ENCODE peak calls at places on chromosomes 1 and 21, in nine cellular contexts. One of them, this sample, is unnamed.

GRCh38 chr21:45115141-45115540 is 40.8 kb downstream of the ADARB1 start:
- DNase-seq in WTC11: no peak
- DNase-seq in mammary epithelial cell: no peak
- DNase-seq in central memory CD4-positive, alpha-beta T cell: no peak
- DNase-seq in ureter: no peak
- DNase-seq in nephron progenitor cell: no peak
- DNase-seq in GM12892: no peak
- DNase-seq in effector memory CD8-positive, alpha-beta T cell: no peak
- DNase-seq in NCI-H1436: no peak
- DNase-seq in this sample: no peak

GRCh38 chr1:231206856-231207255 is 34.2 kb upstream of the GNPAT start:
- DNase-seq in mammary epithelial cell: no peak
- DNase-seq in effector memory CD8-positive, alpha-beta T cell: no peak
- DNase-seq in GM12892: no peak
- DNase-seq in nephron progenitor cell: no peak
- DNase-seq in WTC11: no peak
- DNase-seq in ureter: no peak
- DNase-seq in central memory CD4-positive, alpha-beta T cell: no peak
- DNase-seq in NCI-H1436: no peak
- DNase-seq in this sample: no peak

GRCh38 chr1:113255728-113256347 is 134.5 kb upstream of the MAGI3 start:
- DNase-seq in NCI-H1436: no peak
- DNase-seq in central memory CD4-positive, alpha-beta T cell: no peak
- DNase-seq in mammary epithelial cell: no peak
- DNase-seq in nephron progenitor cell: no peak
- DNase-seq in WTC11: no peak
- DNase-seq in effector memory CD8-positive, alpha-beta T cell: no peak
- DNase-seq in ureter: peak; percentile 61
- DNase-seq in GM12892: no peak
- DNase-seq in this sample: no peak

GRCh38 chr1:186033744-186034345 is 299.7 kb downstream of the HMCN1 start:
- DNase-seq in effector memory CD8-positive, alpha-beta T cell: no peak
- DNase-seq in central memory CD4-positive, alpha-beta T cell: no peak
- DNase-seq in ureter: no peak
- DNase-seq in WTC11: no peak
- DNase-seq in nephron progenitor cell: no peak
- DNase-seq in GM12892: no peak
- DNase-seq in mammary epithelial cell: peak; percentile 35
- DNase-seq in NCI-H1436: no peak
- DNase-seq in this sample: no peak

GRCh38 chr1:236173174-236173767 is 30.9 kb downstream of the GPR137B start:
- DNase-seq in nephron progenitor cell: no peak
- DNase-seq in GM12892: no peak
- DNase-seq in ureter: no peak
- DNase-seq in WTC11: no peak
- DNase-seq in mammary epithelial cell: no peak
- DNase-seq in effector memory CD8-positive, alpha-beta T cell: no peak
- DNase-seq in NCI-H1436: no peak
- DNase-seq in central memory CD4-positive, alpha-beta T cell: no peak
- DNase-seq in this sample: no peak

GRCh38 chr1:158819461-158820443 is 11.4 kb upstream of the MNDA start:
- DNase-seq in ureter: no peak
- DNase-seq in effector memory CD8-positive, alpha-beta T cell: no peak
- DNase-seq in nephron progenitor cell: no peak
- DNase-seq in mammary epithelial cell: no peak
- DNase-seq in central memory CD4-positive, alpha-beta T cell: peak; percentile 14
- DNase-seq in NCI-H1436: no peak
- DNase-seq in GM12892: no peak
- DNase-seq in WTC11: no peak
- DNase-seq in this sample: no peak

GRCh38 chr1:218299416-218299815 is 14.3 kb downstream of the RRP15 start:
- DNase-seq in effector memory CD8-positive, alpha-beta T cell: no peak
- DNase-seq in WTC11: no peak
- DNase-seq in GM12892: no peak
- DNase-seq in NCI-H1436: peak; percentile 3
- DNase-seq in nephron progenitor cell: no peak
- DNase-seq in ureter: no peak
- DNase-seq in central memory CD4-positive, alpha-beta T cell: no peak
- DNase-seq in mammary epithelial cell: peak; percentile 32
- DNase-seq in this sample: no peak

GRCh38 chr21:26095131-26095530 is 75.4 kb downstream of the APP start:
- DNase-seq in central memory CD4-positive, alpha-beta T cell: no peak
- DNase-seq in WTC11: no peak
- DNase-seq in ureter: no peak
- DNase-seq in effector memory CD8-positive, alpha-beta T cell: no peak
- DNase-seq in nephron progenitor cell: no peak
- DNase-seq in GM12892: no peak
- DNase-seq in mammary epithelial cell: peak; percentile 36
- DNase-seq in NCI-H1436: no peak
- DNase-seq in this sample: no peak

GRCh38 chr21:43585924-43586411 is 73.3 kb downstream of the HSF2BP start:
- DNase-seq in mammary epithelial cell: peak; percentile 100
- DNase-seq in GM12892: no peak
- DNase-seq in NCI-H1436: no peak
- DNase-seq in effector memory CD8-positive, alpha-beta T cell: no peak
- DNase-seq in ureter: peak; percentile 81
- DNase-seq in central memory CD4-positive, alpha-beta T cell: no peak
- DNase-seq in WTC11: no peak
- DNase-seq in nephron progenitor cell: peak; percentile 20
- DNase-seq in this sample: no peak

GRCh38 chr1:16631248-16632043 is 18.1 kb upstream of the NBPF1 start:
- DNase-seq in WTC11: no peak
- DNase-seq in ureter: peak; percentile 43
- DNase-seq in effector memory CD8-positive, alpha-beta T cell: no peak
- DNase-seq in central memory CD4-positive, alpha-beta T cell: no peak
- DNase-seq in nephron progenitor cell: peak; percentile 10
- DNase-seq in NCI-H1436: no peak
- DNase-seq in GM12892: no peak
- DNase-seq in mammary epithelial cell: no peak
- DNase-seq in this sample: peak; percentile 64

GRCh38 chr1:181119076-181119989 is 30.8 kb downstream of the IER5 start:
- DNase-seq in mammary epithelial cell: peak; percentile 99
- DNase-seq in GM12892: no peak
- DNase-seq in central memory CD4-positive, alpha-beta T cell: no peak
- DNase-seq in effector memory CD8-positive, alpha-beta T cell: no peak
- DNase-seq in NCI-H1436: no peak
- DNase-seq in nephron progenitor cell: no peak
- DNase-seq in ureter: peak; percentile 64
- DNase-seq in WTC11: no peak
- DNase-seq in this sample: no peak

GRCh38 chr21:45641480-45642035 is 2.0 kb upstream of the PCBP3 start:
- DNase-seq in GM12892: no peak
- DNase-seq in nephron progenitor cell: no peak
- DNase-seq in WTC11: no peak
- DNase-seq in NCI-H1436: no peak
- DNase-seq in ureter: no peak
- DNase-seq in central memory CD4-positive, alpha-beta T cell: no peak
- DNase-seq in mammary epithelial cell: no peak
- DNase-seq in effector memory CD8-positive, alpha-beta T cell: no peak
- DNase-seq in this sample: no peak

GRCh38 chr1:162019006-162019405 is 4.7 kb downstream of the OLFML2B start:
- DNase-seq in nephron progenitor cell: no peak
- DNase-seq in central memory CD4-positive, alpha-beta T cell: no peak
- DNase-seq in mammary epithelial cell: peak; percentile 75
- DNase-seq in GM12892: no peak
- DNase-seq in effector memory CD8-positive, alpha-beta T cell: no peak
- DNase-seq in NCI-H1436: peak; percentile 43
- DNase-seq in WTC11: no peak
- DNase-seq in ureter: no peak
- DNase-seq in this sample: no peak

GRCh38 chr1:36924282-36924791 is 110.0 kb downstream of the GRIK3 start:
- DNase-seq in ureter: no peak
- DNase-seq in NCI-H1436: peak; percentile 68
- DNase-seq in WTC11: peak; percentile 90
- DNase-seq in mammary epithelial cell: peak; percentile 3
- DNase-seq in effector memory CD8-positive, alpha-beta T cell: no peak
- DNase-seq in central memory CD4-positive, alpha-beta T cell: no peak
- DNase-seq in GM12892: peak; percentile 34
- DNase-seq in nephron progenitor cell: peak; percentile 98
- DNase-seq in this sample: peak; percentile 20

GRCh38 chr1:17016317-17016661 is 4.6 kb upstream of the ATP13A2 start:
- DNase-seq in ureter: no peak
- DNase-seq in nephron progenitor cell: no peak
- DNase-seq in effector memory CD8-positive, alpha-beta T cell: no peak
- DNase-seq in WTC11: no peak
- DNase-seq in mammary epithelial cell: peak; percentile 80
- DNase-seq in NCI-H1436: no peak
- DNase-seq in GM12892: no peak
- DNase-seq in central memory CD4-positive, alpha-beta T cell: no peak
- DNase-seq in this sample: no peak

GRCh38 chr21:45979141-45979631 is 2.4 kb upstream of the COL6A1 start:
- DNase-seq in NCI-H1436: no peak
- DNase-seq in nephron progenitor cell: peak; percentile 29
- DNase-seq in effector memory CD8-positive, alpha-beta T cell: no peak
- DNase-seq in mammary epithelial cell: no peak
- DNase-seq in central memory CD4-positive, alpha-beta T cell: no peak
- DNase-seq in ureter: no peak
- DNase-seq in WTC11: no peak
- DNase-seq in GM12892: no peak
- DNase-seq in this sample: no peak

GRCh38 chr1:98342556-98342955 is 319.0 kb upstream of the SNX7 start:
- DNase-seq in GM12892: no peak
- DNase-seq in effector memory CD8-positive, alpha-beta T cell: no peak
- DNase-seq in mammary epithelial cell: peak; percentile 48
- DNase-seq in nephron progenitor cell: no peak
- DNase-seq in NCI-H1436: no peak
- DNase-seq in ureter: no peak
- DNase-seq in central memory CD4-positive, alpha-beta T cell: no peak
- DNase-seq in WTC11: no peak
- DNase-seq in this sample: no peak

GRCh38 chr1:98662354-98662665 is 789 bp downstream of the SNX7 start:
- DNase-seq in ureter: no peak
- DNase-seq in NCI-H1436: no peak
- DNase-seq in central memory CD4-positive, alpha-beta T cell: no peak
- DNase-seq in nephron progenitor cell: no peak
- DNase-seq in mammary epithelial cell: no peak
- DNase-seq in effector memory CD8-positive, alpha-beta T cell: no peak
- DNase-seq in GM12892: no peak
- DNase-seq in WTC11: no peak
- DNase-seq in this sample: no peak

GRCh38 chr1:224623310-224623714 is 7.2 kb downstream of the CNIH3 start:
- DNase-seq in mammary epithelial cell: peak; percentile 60
- DNase-seq in ureter: no peak
- DNase-seq in WTC11: no peak
- DNase-seq in nephron progenitor cell: no peak
- DNase-seq in GM12892: no peak
- DNase-seq in central memory CD4-positive, alpha-beta T cell: no peak
- DNase-seq in effector memory CD8-positive, alpha-beta T cell: no peak
- DNase-seq in NCI-H1436: no peak
- DNase-seq in this sample: no peak

GRCh38 chr1:101239095-101240040 is 2.5 kb downstream of the S1PR1 start:
- DNase-seq in WTC11: no peak
- DNase-seq in ureter: no peak
- DNase-seq in mammary epithelial cell: no peak
- DNase-seq in central memory CD4-positive, alpha-beta T cell: peak; percentile 68
- DNase-seq in nephron progenitor cell: no peak
- DNase-seq in effector memory CD8-positive, alpha-beta T cell: peak; percentile 63
- DNase-seq in NCI-H1436: no peak
- DNase-seq in GM12892: no peak
- DNase-seq in this sample: no peak

GRCh38 chr1:37448185-37448584 is 26.2 kb upstream of the ZC3H12A start:
- DNase-seq in ureter: no peak
- DNase-seq in GM12892: no peak
- DNase-seq in effector memory CD8-positive, alpha-beta T cell: no peak
- DNase-seq in WTC11: no peak
- DNase-seq in nephron progenitor cell: no peak
- DNase-seq in NCI-H1436: no peak
- DNase-seq in mammary epithelial cell: no peak
- DNase-seq in central memory CD4-positive, alpha-beta T cell: no peak
- DNase-seq in this sample: no peak

GRCh38 chr1:119603695-119604094 is 44.4 kb downstream of the ZNF697 start:
- DNase-seq in central memory CD4-positive, alpha-beta T cell: no peak
- DNase-seq in ureter: no peak
- DNase-seq in effector memory CD8-positive, alpha-beta T cell: no peak
- DNase-seq in mammary epithelial cell: peak; percentile 14
- DNase-seq in nephron progenitor cell: no peak
- DNase-seq in GM12892: no peak
- DNase-seq in NCI-H1436: no peak
- DNase-seq in WTC11: no peak
- DNase-seq in this sample: no peak

GRCh38 chr1:151944110-151944858 is 35.0 kb upstream of the THEM4 start:
- DNase-seq in mammary epithelial cell: no peak
- DNase-seq in NCI-H1436: peak; percentile 33
- DNase-seq in nephron progenitor cell: no peak
- DNase-seq in ureter: no peak
- DNase-seq in central memory CD4-positive, alpha-beta T cell: no peak
- DNase-seq in WTC11: no peak
- DNase-seq in GM12892: no peak
- DNase-seq in effector memory CD8-positive, alpha-beta T cell: peak; percentile 14
- DNase-seq in this sample: no peak

GRCh38 chr1:229339520-229339919 is 3.3 kb downstream of the CCSAP start:
- DNase-seq in central memory CD4-positive, alpha-beta T cell: no peak
- DNase-seq in NCI-H1436: no peak
- DNase-seq in nephron progenitor cell: no peak
- DNase-seq in GM12892: no peak
- DNase-seq in effector memory CD8-positive, alpha-beta T cell: no peak
- DNase-seq in WTC11: no peak
- DNase-seq in ureter: no peak
- DNase-seq in mammary epithelial cell: no peak
- DNase-seq in this sample: no peak